ENCODE peak calls at places on chromosomes 13 and 19, in nine cellular contexts. One of them, this sample, is unnamed.

GRCh38 chr19:17210296-17210695 is 4.9 kb upstream of the USE1 start:
- DNase-seq in cardiac fibroblast: peak; percentile 62
- DNase-seq in GM06990: no peak
- DNase-seq in RWPE1: no peak
- DNase-seq in effector memory CD8-positive, alpha-beta T cell: no peak
- DNase-seq in T1000: no peak
- DNase-seq in CD4-positive, alpha-beta T cell: no peak
- DNase-seq in head of caudate nucleus: no peak
- DNase-seq in AG10803: peak; percentile 10
- DNase-seq in this sample: no peak

GRCh38 chr19:14603990-14604387 is 21.1 kb downstream of the CLEC17A start:
- DNase-seq in cardiac fibroblast: no peak
- DNase-seq in GM06990: peak; percentile 58
- DNase-seq in RWPE1: no peak
- DNase-seq in effector memory CD8-positive, alpha-beta T cell: no peak
- DNase-seq in T1000: no peak
- DNase-seq in CD4-positive, alpha-beta T cell: no peak
- DNase-seq in head of caudate nucleus: no peak
- DNase-seq in AG10803: no peak
- DNase-seq in this sample: no peak

GRCh38 chr19:1904385-1905070 is 671 bp upstream of the ADAT3 start:
- DNase-seq in cardiac fibroblast: no peak
- DNase-seq in GM06990: peak; percentile 80
- DNase-seq in RWPE1: peak; percentile 51
- DNase-seq in effector memory CD8-positive, alpha-beta T cell: no peak
- DNase-seq in T1000: no peak
- DNase-seq in CD4-positive, alpha-beta T cell: no peak
- DNase-seq in head of caudate nucleus: no peak
- DNase-seq in AG10803: no peak
- DNase-seq in this sample: peak; percentile 47

GRCh38 chr19:14570864-14571527 is 870 bp downstream of the NDUFB7 start:
- DNase-seq in cardiac fibroblast: no peak
- DNase-seq in GM06990: no peak
- DNase-seq in RWPE1: no peak
- DNase-seq in effector memory CD8-positive, alpha-beta T cell: no peak
- DNase-seq in T1000: no peak
- DNase-seq in CD4-positive, alpha-beta T cell: no peak
- DNase-seq in head of caudate nucleus: no peak
- DNase-seq in AG10803: no peak
- DNase-seq in this sample: no peak

GRCh38 chr19:13937479-13938360 is 497 bp downstream of the PODNL1 start:
- DNase-seq in cardiac fibroblast: no peak
- DNase-seq in GM06990: no peak
- DNase-seq in RWPE1: no peak
- DNase-seq in effector memory CD8-positive, alpha-beta T cell: no peak
- DNase-seq in T1000: no peak
- DNase-seq in CD4-positive, alpha-beta T cell: no peak
- DNase-seq in head of caudate nucleus: no peak
- DNase-seq in AG10803: no peak
- DNase-seq in this sample: no peak

GRCh38 chr13:49791214-49791752 is 1.2 kb downstream of the KPNA3 start:
- DNase-seq in cardiac fibroblast: peak; percentile 41
- DNase-seq in GM06990: no peak
- DNase-seq in RWPE1: no peak
- DNase-seq in effector memory CD8-positive, alpha-beta T cell: no peak
- DNase-seq in T1000: no peak
- DNase-seq in CD4-positive, alpha-beta T cell: no peak
- DNase-seq in head of caudate nucleus: peak; percentile 9
- DNase-seq in AG10803: peak; percentile 14
- DNase-seq in this sample: no peak

GRCh38 chr13:51241720-51242119 is 19.5 kb downstream of the FAM124A start:
- DNase-seq in cardiac fibroblast: peak; percentile 88
- DNase-seq in GM06990: no peak
- DNase-seq in RWPE1: no peak
- DNase-seq in effector memory CD8-positive, alpha-beta T cell: no peak
- DNase-seq in T1000: no peak
- DNase-seq in CD4-positive, alpha-beta T cell: no peak
- DNase-seq in head of caudate nucleus: no peak
- DNase-seq in AG10803: peak; percentile 26
- DNase-seq in this sample: no peak

GRCh38 chr13:109751477-109751876 is 34.9 kb downstream of the IRS2 start:
- DNase-seq in cardiac fibroblast: no peak
- DNase-seq in GM06990: no peak
- DNase-seq in RWPE1: no peak
- DNase-seq in effector memory CD8-positive, alpha-beta T cell: no peak
- DNase-seq in T1000: no peak
- DNase-seq in CD4-positive, alpha-beta T cell: no peak
- DNase-seq in head of caudate nucleus: no peak
- DNase-seq in AG10803: no peak
- DNase-seq in this sample: no peak

This sample was measured in progenitor cell of endocrine pancreas.